ENCODE peak calls at places on chromosomes 5 and 9, in nine cellular contexts. X is stomach, G is breast epithelium, C is cardiac muscle cell, S is AG09319, W is kidney epithelial cell, Z is brain microvascular endothelial cell, L is progenitor cell of endocrine pancreas, D is activated B cell treated with CpG ODN at 0.5 μM for 24 hours. U is an unnamed sample.

GRCh38 chr5:137997726-137998213 is 35.1 kb downstream of the FAM13B start:
- DNase-seq in X (no peak), G (no peak), C (no peak), S (no peak), W (peak), Z (peak), L (no peak), D (no peak), U (no peak)

GRCh38 chr5:43649256-43649655 is 46.3 kb downstream of the NNT start:
- DNase-seq in X (no peak), G (no peak), C (no peak), S (no peak), W (no peak), Z (peak), L (no peak), D (no peak), U (no peak)

GRCh38 chr9:14314929-14315753 is 1.2 kb upstream of the NFIB start:
- DNase-seq in X (peak), G (peak), C (peak), S (no peak), W (no peak), Z (peak), L (peak), D (no peak), U (no peak)

GRCh38 chr5:5659066-5659465 is 236.6 kb downstream of the ICE1 start:
- DNase-seq in X (no peak), G (no peak), C (no peak), S (no peak), W (no peak), Z (no peak), L (no peak), D (no peak), U (no peak)

GRCh38 chr9:19224563-19224962 is 5.9 kb upstream of the DENND4C start:
- DNase-seq in X (no peak), G (no peak), C (no peak), S (no peak), W (no peak), Z (no peak), L (no peak), D (no peak), U (no peak)

GRCh38 chr5:94021246-94021645 is 279.8 kb upstream of the POU5F2 start:
- DNase-seq in X (peak), G (no peak), C (no peak), S (peak), W (peak), Z (peak), L (no peak), D (no peak), U (no peak)

GRCh38 chr9:123469231-123469630 is 113.2 kb downstream of the CRB2 start:
- DNase-seq in X (no peak), G (no peak), C (no peak), S (no peak), W (no peak), Z (no peak), L (no peak), D (no peak), U (no peak)

GRCh38 chr5:59863777-59864176 is 29.7 kb downstream of the PDE4D start:
- DNase-seq in X (no peak), G (no peak), C (no peak), S (no peak), W (no peak), Z (peak), L (no peak), D (no peak), U (no peak)

GRCh38 chr5:154797762-154798161 is 42.6 kb downstream of the LARP1 start:
- DNase-seq in X (no peak), G (no peak), C (no peak), S (no peak), W (no peak), Z (no peak), L (no peak), D (no peak), U (no peak)

GRCh38 chr9:73114958-73115357 is 36.7 kb upstream of the ANXA1 start:
- DNase-seq in X (no peak), G (no peak), C (no peak), S (no peak), W (no peak), Z (no peak), L (no peak), D (no peak), U (no peak)

GRCh38 chr9:82140471-82140870 is 151.9 kb downstream of the SPATA31D1 start:
- DNase-seq in X (no peak), G (no peak), C (peak), S (no peak), W (no peak), Z (no peak), L (no peak), D (no peak), U (no peak)

GRCh38 chr5:24644757-24645156 is at the start of gene CDH10:
- DNase-seq in X (no peak), G (no peak), C (peak), S (no peak), W (no peak), Z (no peak), L (peak), D (no peak), U (no peak)

GRCh38 chr9:122144006-122144405 is 15.6 kb downstream of the NDUFA8 start:
- DNase-seq in X (no peak), G (no peak), C (no peak), S (no peak), W (no peak), Z (no peak), L (no peak), D (no peak), U (no peak)

GRCh38 chr9:764105-764524 is 77.4 kb upstream of the DMRT1 start:
- DNase-seq in X (peak), G (peak), C (peak), S (peak), W (no peak), Z (peak), L (peak), D (no peak), U (no peak)

GRCh38 chr5:84384604-84385575 is at the start of gene EDIL3:
- DNase-seq in X (no peak), G (no peak), C (peak), S (no peak), W (no peak), Z (peak), L (peak), D (no peak), U (no peak)

GRCh38 chr5:92616085-92616484 is 964.9 kb downstream of the NR2F1-AS1 start:
- DNase-seq in X (no peak), G (no peak), C (no peak), S (no peak), W (no peak), Z (no peak), L (no peak), D (no peak), U (no peak)

GRCh38 chr5:5271606-5272321 is 131.6 kb downstream of the ADAMTS16 start:
- DNase-seq in X (no peak), G (no peak), C (no peak), S (no peak), W (peak), Z (peak), L (no peak), D (no peak), U (no peak)

GRCh38 chr9:94675008-94675841 is 35.9 kb upstream of the FBP1 start:
- DNase-seq in X (no peak), G (no peak), C (no peak), S (no peak), W (no peak), Z (peak), L (no peak), D (no peak), U (no peak)

GRCh38 chr9:112572416-112572815 is 85.8 kb downstream of the KIAA1958 start:
- DNase-seq in X (no peak), G (no peak), C (no peak), S (no peak), W (no peak), Z (no peak), L (no peak), D (no peak), U (no peak)

GRCh38 chr5:57816108-57816507 is 333.5 kb upstream of the ACTBL2 start:
- DNase-seq in X (no peak), G (no peak), C (no peak), S (peak), W (peak), Z (peak), L (no peak), D (no peak), U (no peak)

GRCh38 chr9:97220894-97221477 is 86.5 kb upstream of the CCDC180 start:
- DNase-seq in X (no peak), G (no peak), C (peak), S (no peak), W (no peak), Z (no peak), L (no peak), D (no peak), U (no peak)

GRCh38 chr5:4866817-4867216 is 273.3 kb upstream of the ADAMTS16 start:
- DNase-seq in X (no peak), G (no peak), C (no peak), S (no peak), W (no peak), Z (no peak), L (no peak), D (no peak), U (no peak)

GRCh38 chr9:13728121-13728520 is 448.6 kb upstream of the MPDZ start:
- DNase-seq in X (no peak), G (no peak), C (no peak), S (no peak), W (no peak), Z (no peak), L (no peak), D (no peak), U (no peak)

GRCh38 chr5:112419050-112419595 is at the start of gene EPB41L4A:
- DNase-seq in X (peak), G (peak), C (peak), S (no peak), W (no peak), Z (no peak), L (peak), D (peak), U (no peak)

GRCh38 chr5:66010476-66010875 is 84.1 kb downstream of the ERBIN start:
- DNase-seq in X (no peak), G (no peak), C (no peak), S (no peak), W (no peak), Z (no peak), L (no peak), D (no peak), U (no peak)

GRCh38 chr5:81778642-81779041 is 27.7 kb upstream of the SSBP2 start:
- DNase-seq in X (no peak), G (no peak), C (no peak), S (no peak), W (no peak), Z (no peak), L (no peak), D (no peak), U (no peak)

GRCh38 chr5:59843511-59844230 is 49.9 kb downstream of the PDE4D start:
- DNase-seq in X (no peak), G (no peak), C (no peak), S (no peak), W (no peak), Z (no peak), L (no peak), D (no peak), U (no peak)

GRCh38 chr5:130532786-130533185 is 628.5 kb downstream of the CHSY3 start:
- DNase-seq in X (no peak), G (no peak), C (no peak), S (no peak), W (no peak), Z (no peak), L (no peak), D (no peak), U (no peak)

GRCh38 chr5:80816590-80816989 is 143.6 kb upstream of the RASGRF2 start:
- DNase-seq in X (no peak), G (no peak), C (no peak), S (no peak), W (no peak), Z (no peak), L (no peak), D (no peak), U (no peak)

GRCh38 chr9:98551511-98552286 is 157.0 kb downstream of the GABBR2 start:
- DNase-seq in X (no peak), G (no peak), C (no peak), S (no peak), W (no peak), Z (peak), L (no peak), D (no peak), U (no peak)

GRCh38 chr9:37784640-37785483 is at the start of gene EXOSC3:
- DNase-seq in X (peak), G (peak), C (peak), S (peak), W (peak), Z (peak), L (peak), D (peak), U (peak)

GRCh38 chr5:149901511-149901910 is 43.1 kb downstream of the PDE6A start:
- DNase-seq in X (no peak), G (no peak), C (no peak), S (no peak), W (no peak), Z (no peak), L (no peak), D (no peak), U (no peak)

GRCh38 chr5:96712100-96712746 is 50.0 kb downstream of the CAST start:
- DNase-seq in X (no peak), G (no peak), C (no peak), S (no peak), W (no peak), Z (no peak), L (no peak), D (no peak), U (no peak)

GRCh38 chr5:31581498-31582099 is 49.5 kb downstream of the C5orf22 start:
- DNase-seq in X (no peak), G (no peak), C (peak), S (peak), W (no peak), Z (no peak), L (no peak), D (no peak), U (no peak)

GRCh38 chr5:96331210-96331609 is 101.8 kb downstream of the PCSK1 start:
- DNase-seq in X (no peak), G (no peak), C (no peak), S (no peak), W (no peak), Z (no peak), L (no peak), D (no peak), U (no peak)

GRCh38 chr9:89427621-89428221 is 70.2 kb downstream of the SEMA4D start:
- DNase-seq in X (no peak), G (no peak), C (no peak), S (no peak), W (no peak), Z (no peak), L (no peak), D (no peak), U (no peak)

GRCh38 chr9:89428222-89428761 is 69.6 kb downstream of the SEMA4D start:
- DNase-seq in X (no peak), G (no peak), C (no peak), S (no peak), W (no peak), Z (no peak), L (no peak), D (no peak), U (no peak)

GRCh38 chr9:89426389-89426961 is 71.4 kb downstream of the SEMA4D start:
- DNase-seq in X (no peak), G (no peak), C (no peak), S (no peak), W (no peak), Z (no peak), L (no peak), D (no peak), U (no peak)

GRCh38 chr9:89430995-89431394 is 66.9 kb downstream of the SEMA4D start:
- DNase-seq in X (peak), G (no peak), C (no peak), S (no peak), W (no peak), Z (no peak), L (no peak), D (no peak), U (no peak)

GRCh38 chr9:89428901-89429890 is 68.7 kb downstream of the SEMA4D start:
- DNase-seq in X (no peak), G (no peak), C (peak), S (no peak), W (no peak), Z (no peak), L (no peak), D (no peak), U (no peak)
- TF ChIP-seq CTCF in X (no peak), G (no peak), C (peak), S (peak), W (peak), Z (peak), L (peak), D (no peak), U (peak)

GRCh38 chr5:142852799-142853198 is 82.6 kb downstream of the ARHGAP26 start:
- DNase-seq in X (no peak), G (no peak), C (no peak), S (no peak), W (no peak), Z (no peak), L (no peak), D (no peak), U (no peak)
- TF ChIP-seq CTCF in X (no peak), G (no peak), C (no peak), S (no peak), W (no peak), Z (no peak), L (no peak), D (no peak), U (no peak)

GRCh38 chr5:41412496-41412895 is 97.9 kb downstream of the PLCXD3 start:
- DNase-seq in X (no peak), G (no peak), C (peak), S (no peak), W (no peak), Z (no peak), L (no peak), D (no peak), U (no peak)

GRCh38 chr5:41413067-41413466 is 97.3 kb downstream of the PLCXD3 start:
- DNase-seq in X (no peak), G (no peak), C (no peak), S (no peak), W (no peak), Z (no peak), L (no peak), D (no peak), U (no peak)

GRCh38 chr5:41408676-41409443 is 101.5 kb downstream of the PLCXD3 start:
- DNase-seq in X (no peak), G (no peak), C (no peak), S (no peak), W (no peak), Z (no peak), L (no peak), D (no peak), U (no peak)

GRCh38 chr5:41410307-41410706 is 100.1 kb downstream of the PLCXD3 start:
- DNase-seq in X (no peak), G (no peak), C (no peak), S (no peak), W (no peak), Z (no peak), L (no peak), D (no peak), U (no peak)

DNA sequence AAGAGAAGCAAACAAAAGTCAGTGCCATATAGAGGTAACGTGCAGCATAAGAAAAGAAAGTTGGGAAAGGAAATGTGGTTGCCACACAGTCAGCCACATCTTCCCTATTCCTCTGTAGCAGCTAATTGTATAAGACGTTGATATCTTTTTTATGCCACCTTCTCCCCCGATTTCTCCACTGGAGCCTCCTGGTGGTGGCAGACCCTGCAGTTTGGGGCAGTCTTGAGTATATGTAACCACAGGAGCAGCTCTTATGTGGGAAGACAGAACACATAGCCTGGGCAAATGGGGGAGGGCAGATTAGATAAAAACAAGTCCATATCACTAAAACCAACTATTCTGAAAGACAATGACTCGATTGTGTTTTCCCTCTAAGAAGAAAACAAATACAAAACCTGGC is 99.7 kb downstream of the PLCXD3 start:
- DNase-seq in X (no peak), G (no peak), C (no peak), S (no peak), W (no peak), Z (no peak), L (no peak), D (no peak), U (no peak)
- TF ChIP-seq CTCF in X (no peak), G (no peak), C (no peak), S (no peak), W (no peak), Z (no peak), L (peak), D (no peak), U (no peak)

DNA sequence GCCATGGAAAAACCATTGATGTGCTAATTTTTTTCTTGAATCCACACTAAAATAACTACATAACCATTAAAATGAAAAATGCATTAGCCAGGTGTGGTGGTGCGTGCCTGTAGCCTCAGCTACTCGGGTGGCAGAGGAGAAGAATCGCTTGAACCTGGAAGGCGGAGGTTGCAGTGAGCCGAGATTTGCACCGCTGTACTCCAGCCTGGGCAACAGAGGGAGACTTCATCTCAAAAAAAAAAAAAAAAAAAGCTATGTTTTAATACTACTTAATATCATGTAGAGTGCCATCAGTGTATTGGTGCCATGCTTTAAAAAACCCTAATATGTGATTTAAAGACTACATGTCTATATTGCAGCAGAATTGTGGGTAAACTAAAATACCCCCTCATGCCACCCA is 58.9 kb downstream of the NDFIP1 start:
- DNase-seq in X (no peak), G (no peak), C (no peak), S (no peak), W (no peak), Z (no peak), L (no peak), D (no peak), U (no peak)
- TF ChIP-seq CTCF in X (no peak), G (no peak), C (no peak), S (no peak), W (no peak), Z (peak), L (no peak), D (no peak), U (no peak)

GRCh38 chr9:93012998-93013855 is 45.3 kb upstream of the SUSD3 start:
- DNase-seq in X (no peak), G (no peak), C (no peak), S (no peak), W (no peak), Z (no peak), L (no peak), D (no peak), U (no peak)

GRCh38 chr9:93017621-93018020 is 40.9 kb upstream of the SUSD3 start:
- DNase-seq in X (peak), G (no peak), C (no peak), S (no peak), W (no peak), Z (no peak), L (no peak), D (no peak), U (no peak)

GRCh38 chr9:93011114-93011513 is 47.4 kb upstream of the SUSD3 start:
- DNase-seq in X (no peak), G (no peak), C (no peak), S (no peak), W (no peak), Z (no peak), L (no peak), D (no peak), U (no peak)

GRCh38 chr9:93010696-93011095 is 47.8 kb upstream of the SUSD3 start:
- DNase-seq in X (no peak), G (no peak), C (no peak), S (no peak), W (no peak), Z (no peak), L (no peak), D (no peak), U (no peak)

DNA sequence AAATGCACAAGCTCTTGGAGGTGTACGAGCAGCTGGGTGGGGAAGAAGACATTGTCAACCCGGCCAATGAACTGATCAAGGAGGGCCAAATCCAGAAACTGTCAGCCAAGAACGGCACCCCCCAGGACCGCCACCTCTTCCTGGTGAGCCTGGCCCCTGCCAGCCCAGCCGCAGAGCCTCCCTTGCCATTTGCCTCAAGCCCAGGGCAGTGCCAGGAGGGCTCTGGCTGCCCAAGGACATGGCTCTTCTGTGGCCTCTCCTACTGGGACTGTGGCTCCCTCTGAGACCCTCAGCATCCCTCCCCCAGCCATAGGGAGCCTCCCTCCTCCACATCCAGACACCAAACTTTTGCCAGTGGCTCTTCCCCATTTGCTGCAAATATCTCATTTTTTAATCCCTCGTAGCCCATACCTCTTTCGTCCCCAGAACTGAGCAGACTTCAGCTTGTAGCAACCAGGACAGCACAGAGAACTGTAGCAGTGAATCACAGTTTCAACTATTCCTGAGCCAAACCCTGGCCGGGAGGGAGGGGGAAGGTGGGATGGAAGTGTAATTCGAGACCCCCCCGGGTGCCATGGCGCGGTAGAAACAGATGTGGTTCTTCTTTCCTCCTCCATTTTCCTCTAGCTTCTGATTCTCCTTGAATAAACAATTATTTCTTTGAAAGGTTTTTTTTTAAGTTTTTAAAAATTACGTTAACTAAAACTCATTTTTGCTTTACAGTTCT is 44.5 kb upstream of the SUSD3 start:
- DNase-seq in X (no peak), G (no peak), C (no peak), S (no peak), W (no peak), Z (no peak), L (no peak), D (no peak), U (no peak)
- TF ChIP-seq CTCF in X (no peak), G (no peak), C (no peak), S (no peak), W (no peak), Z (no peak), L (no peak), D (no peak), U (no peak)